ENCODE peak calls at places on chromosomes 5 and 9, in nine cellular contexts. One of them, this sample, is unnamed.

GRCh38 chr9:4196376-4196775 is 103.5 kb downstream of the GLIS3 start:
- DNase-seq in kidney epithelial cell: peak
- DNase-seq in foreskin fibroblast: no peak
- DNase-seq in PC-3: no peak
- DNase-seq in T-helper 1 cell: no peak
- DNase-seq in RKO: no peak
- DNase-seq in stimulated activated effector memory CD8-positive, alpha-beta T cell treated with anti-CD3 and anti-CD28 coated beads, Interleukin-12 subunit alpha, Interleukin-12 subunit beta, amount 100 ng/mL, for 72 hours: no peak
- DNase-seq in activated T-cell treated with anti-CD3 and anti-CD28 coated beads for 24 hours: no peak
- DNase-seq in B cell: no peak
- DNase-seq in this sample: no peak

GRCh38 chr9:3787628-3788027 is 261.8 kb upstream of the RFX3 start:
- DNase-seq in kidney epithelial cell: no peak
- DNase-seq in foreskin fibroblast: no peak
- DNase-seq in PC-3: no peak
- DNase-seq in T-helper 1 cell: no peak
- DNase-seq in RKO: no peak
- DNase-seq in stimulated activated effector memory CD8-positive, alpha-beta T cell treated with anti-CD3 and anti-CD28 coated beads, Interleukin-12 subunit alpha, Interleukin-12 subunit beta, amount 100 ng/mL, for 72 hours: no peak
- DNase-seq in activated T-cell treated with anti-CD3 and anti-CD28 coated beads for 24 hours: no peak
- DNase-seq in B cell: no peak
- DNase-seq in this sample: no peak

GRCh38 chr5:76133967-76134366 is 50.8 kb downstream of the SV2C start:
- DNase-seq in kidney epithelial cell: no peak
- DNase-seq in foreskin fibroblast: no peak
- DNase-seq in PC-3: no peak
- DNase-seq in T-helper 1 cell: no peak
- DNase-seq in RKO: no peak
- DNase-seq in stimulated activated effector memory CD8-positive, alpha-beta T cell treated with anti-CD3 and anti-CD28 coated beads, Interleukin-12 subunit alpha, Interleukin-12 subunit beta, amount 100 ng/mL, for 72 hours: no peak
- DNase-seq in activated T-cell treated with anti-CD3 and anti-CD28 coated beads for 24 hours: no peak
- DNase-seq in B cell: no peak
- DNase-seq in this sample: no peak

GRCh38 chr5:145484195-145484594 is 350.9 kb downstream of the PRELID2 start:
- DNase-seq in kidney epithelial cell: peak
- DNase-seq in foreskin fibroblast: peak
- DNase-seq in PC-3: peak
- DNase-seq in T-helper 1 cell: no peak
- DNase-seq in RKO: peak
- DNase-seq in stimulated activated effector memory CD8-positive, alpha-beta T cell treated with anti-CD3 and anti-CD28 coated beads, Interleukin-12 subunit alpha, Interleukin-12 subunit beta, amount 100 ng/mL, for 72 hours: no peak
- DNase-seq in activated T-cell treated with anti-CD3 and anti-CD28 coated beads for 24 hours: no peak
- DNase-seq in B cell: no peak
- DNase-seq in this sample: no peak

GRCh38 chr5:88829053-88829452 is 53.9 kb downstream of the MEF2C start:
- DNase-seq in kidney epithelial cell: no peak
- DNase-seq in foreskin fibroblast: no peak
- DNase-seq in PC-3: peak
- DNase-seq in T-helper 1 cell: no peak
- DNase-seq in RKO: peak
- DNase-seq in stimulated activated effector memory CD8-positive, alpha-beta T cell treated with anti-CD3 and anti-CD28 coated beads, Interleukin-12 subunit alpha, Interleukin-12 subunit beta, amount 100 ng/mL, for 72 hours: no peak
- DNase-seq in activated T-cell treated with anti-CD3 and anti-CD28 coated beads for 24 hours: no peak
- DNase-seq in B cell: peak
- DNase-seq in this sample: no peak

GRCh38 chr9:88776717-88777497 is 214.4 kb upstream of the S1PR3 start:
- DNase-seq in kidney epithelial cell: peak
- DNase-seq in foreskin fibroblast: peak
- DNase-seq in PC-3: peak
- DNase-seq in T-helper 1 cell: no peak
- DNase-seq in RKO: no peak
- DNase-seq in stimulated activated effector memory CD8-positive, alpha-beta T cell treated with anti-CD3 and anti-CD28 coated beads, Interleukin-12 subunit alpha, Interleukin-12 subunit beta, amount 100 ng/mL, for 72 hours: no peak
- DNase-seq in activated T-cell treated with anti-CD3 and anti-CD28 coated beads for 24 hours: no peak
- DNase-seq in B cell: no peak
- DNase-seq in this sample: no peak

GRCh38 chr9:16150501-16150900 is 597.7 kb downstream of the CCDC171 start:
- DNase-seq in kidney epithelial cell: no peak
- DNase-seq in foreskin fibroblast: no peak
- DNase-seq in PC-3: no peak
- DNase-seq in T-helper 1 cell: no peak
- DNase-seq in RKO: no peak
- DNase-seq in stimulated activated effector memory CD8-positive, alpha-beta T cell treated with anti-CD3 and anti-CD28 coated beads, Interleukin-12 subunit alpha, Interleukin-12 subunit beta, amount 100 ng/mL, for 72 hours: no peak
- DNase-seq in activated T-cell treated with anti-CD3 and anti-CD28 coated beads for 24 hours: no peak
- DNase-seq in B cell: no peak
- DNase-seq in this sample: no peak

GRCh38 chr9:652896-653295 is 188.6 kb upstream of the DMRT1 start:
- DNase-seq in kidney epithelial cell: no peak
- DNase-seq in foreskin fibroblast: no peak
- DNase-seq in PC-3: no peak
- DNase-seq in T-helper 1 cell: no peak
- DNase-seq in RKO: no peak
- DNase-seq in stimulated activated effector memory CD8-positive, alpha-beta T cell treated with anti-CD3 and anti-CD28 coated beads, Interleukin-12 subunit alpha, Interleukin-12 subunit beta, amount 100 ng/mL, for 72 hours: no peak
- DNase-seq in activated T-cell treated with anti-CD3 and anti-CD28 coated beads for 24 hours: no peak
- DNase-seq in B cell: no peak
- DNase-seq in this sample: no peak

GRCh38 chr5:172695431-172696054 is 54.5 kb downstream of the NEURL1B start:
- DNase-seq in kidney epithelial cell: no peak
- DNase-seq in foreskin fibroblast: no peak
- DNase-seq in PC-3: no peak
- DNase-seq in T-helper 1 cell: no peak
- DNase-seq in RKO: no peak
- DNase-seq in stimulated activated effector memory CD8-positive, alpha-beta T cell treated with anti-CD3 and anti-CD28 coated beads, Interleukin-12 subunit alpha, Interleukin-12 subunit beta, amount 100 ng/mL, for 72 hours: no peak
- DNase-seq in activated T-cell treated with anti-CD3 and anti-CD28 coated beads for 24 hours: no peak
- DNase-seq in B cell: no peak
- DNase-seq in this sample: no peak

GRCh38 chr5:116947691-116948528 is 373.3 kb upstream of the SEMA6A start:
- DNase-seq in kidney epithelial cell: peak
- DNase-seq in foreskin fibroblast: no peak
- DNase-seq in PC-3: peak
- DNase-seq in T-helper 1 cell: peak
- DNase-seq in RKO: peak
- DNase-seq in stimulated activated effector memory CD8-positive, alpha-beta T cell treated with anti-CD3 and anti-CD28 coated beads, Interleukin-12 subunit alpha, Interleukin-12 subunit beta, amount 100 ng/mL, for 72 hours: peak
- DNase-seq in activated T-cell treated with anti-CD3 and anti-CD28 coated beads for 24 hours: peak
- DNase-seq in B cell: peak
- DNase-seq in this sample: peak

GRCh38 chr9:85430659-85431370 is 310.9 kb downstream of the AGTPBP1 start:
- DNase-seq in kidney epithelial cell: no peak
- DNase-seq in foreskin fibroblast: no peak
- DNase-seq in PC-3: no peak
- DNase-seq in T-helper 1 cell: no peak
- DNase-seq in RKO: no peak
- DNase-seq in stimulated activated effector memory CD8-positive, alpha-beta T cell treated with anti-CD3 and anti-CD28 coated beads, Interleukin-12 subunit alpha, Interleukin-12 subunit beta, amount 100 ng/mL, for 72 hours: no peak
- DNase-seq in activated T-cell treated with anti-CD3 and anti-CD28 coated beads for 24 hours: no peak
- DNase-seq in B cell: no peak
- DNase-seq in this sample: no peak

GRCh38 chr9:114854736-114855355 is 49.0 kb upstream of the TNFSF15 start:
- DNase-seq in kidney epithelial cell: no peak
- DNase-seq in foreskin fibroblast: no peak
- DNase-seq in PC-3: no peak
- DNase-seq in T-helper 1 cell: no peak
- DNase-seq in RKO: no peak
- DNase-seq in stimulated activated effector memory CD8-positive, alpha-beta T cell treated with anti-CD3 and anti-CD28 coated beads, Interleukin-12 subunit alpha, Interleukin-12 subunit beta, amount 100 ng/mL, for 72 hours: no peak
- DNase-seq in activated T-cell treated with anti-CD3 and anti-CD28 coated beads for 24 hours: no peak
- DNase-seq in B cell: no peak
- DNase-seq in this sample: no peak

GRCh38 chr5:108726446-108727091 is 21.1 kb upstream of the FER start:
- DNase-seq in kidney epithelial cell: no peak
- DNase-seq in foreskin fibroblast: no peak
- DNase-seq in PC-3: peak
- DNase-seq in T-helper 1 cell: no peak
- DNase-seq in RKO: peak
- DNase-seq in stimulated activated effector memory CD8-positive, alpha-beta T cell treated with anti-CD3 and anti-CD28 coated beads, Interleukin-12 subunit alpha, Interleukin-12 subunit beta, amount 100 ng/mL, for 72 hours: no peak
- DNase-seq in activated T-cell treated with anti-CD3 and anti-CD28 coated beads for 24 hours: no peak
- DNase-seq in B cell: no peak
- DNase-seq in this sample: no peak

GRCh38 chr9:105244996-105245719 is 707 bp downstream of the SLC44A1 start:
- DNase-seq in kidney epithelial cell: no peak
- DNase-seq in foreskin fibroblast: peak
- DNase-seq in PC-3: peak
- DNase-seq in T-helper 1 cell: peak
- DNase-seq in RKO: peak
- DNase-seq in stimulated activated effector memory CD8-positive, alpha-beta T cell treated with anti-CD3 and anti-CD28 coated beads, Interleukin-12 subunit alpha, Interleukin-12 subunit beta, amount 100 ng/mL, for 72 hours: peak
- DNase-seq in activated T-cell treated with anti-CD3 and anti-CD28 coated beads for 24 hours: peak
- DNase-seq in B cell: peak
- DNase-seq in this sample: peak

GRCh38 chr5:14962604-14963003 is 91.0 kb upstream of the ANKH start:
- DNase-seq in kidney epithelial cell: no peak
- DNase-seq in foreskin fibroblast: no peak
- DNase-seq in PC-3: no peak
- DNase-seq in T-helper 1 cell: no peak
- DNase-seq in RKO: no peak
- DNase-seq in stimulated activated effector memory CD8-positive, alpha-beta T cell treated with anti-CD3 and anti-CD28 coated beads, Interleukin-12 subunit alpha, Interleukin-12 subunit beta, amount 100 ng/mL, for 72 hours: no peak
- DNase-seq in activated T-cell treated with anti-CD3 and anti-CD28 coated beads for 24 hours: no peak
- DNase-seq in B cell: no peak
- DNase-seq in this sample: no peak

GRCh38 chr9:99127372-99128132 is 22.6 kb downstream of the TGFBR1 start:
- DNase-seq in kidney epithelial cell: no peak
- DNase-seq in foreskin fibroblast: peak
- DNase-seq in PC-3: peak
- DNase-seq in T-helper 1 cell: no peak
- DNase-seq in RKO: peak
- DNase-seq in stimulated activated effector memory CD8-positive, alpha-beta T cell treated with anti-CD3 and anti-CD28 coated beads, Interleukin-12 subunit alpha, Interleukin-12 subunit beta, amount 100 ng/mL, for 72 hours: no peak
- DNase-seq in activated T-cell treated with anti-CD3 and anti-CD28 coated beads for 24 hours: no peak
- DNase-seq in B cell: no peak
- DNase-seq in this sample: no peak

GRCh38 chr5:124790261-124790894 is 43.9 kb upstream of the ZNF608 start:
- DNase-seq in kidney epithelial cell: peak
- DNase-seq in foreskin fibroblast: peak
- DNase-seq in PC-3: peak
- DNase-seq in T-helper 1 cell: no peak
- DNase-seq in RKO: no peak
- DNase-seq in stimulated activated effector memory CD8-positive, alpha-beta T cell treated with anti-CD3 and anti-CD28 coated beads, Interleukin-12 subunit alpha, Interleukin-12 subunit beta, amount 100 ng/mL, for 72 hours: no peak
- DNase-seq in activated T-cell treated with anti-CD3 and anti-CD28 coated beads for 24 hours: no peak
- DNase-seq in B cell: no peak
- DNase-seq in this sample: no peak

GRCh38 chr9:1202512-1203285 is 152.5 kb downstream of the DMRT2 start:
- DNase-seq in kidney epithelial cell: no peak
- DNase-seq in foreskin fibroblast: no peak
- DNase-seq in PC-3: no peak
- DNase-seq in T-helper 1 cell: no peak
- DNase-seq in RKO: no peak
- DNase-seq in stimulated activated effector memory CD8-positive, alpha-beta T cell treated with anti-CD3 and anti-CD28 coated beads, Interleukin-12 subunit alpha, Interleukin-12 subunit beta, amount 100 ng/mL, for 72 hours: no peak
- DNase-seq in activated T-cell treated with anti-CD3 and anti-CD28 coated beads for 24 hours: no peak
- DNase-seq in B cell: no peak
- DNase-seq in this sample: no peak

This sample was measured in A673.